ENCODE peak calls at places on chromosomes 4 and X, in ten cellular contexts. C, U, P, X, O, G, N, E, B and M are unnamed samples.

GRCh38 chr4:48247142-48247877 is 22.3 kb downstream of the TEC start:
- DNase-seq in C (no peak), U (peak; percentile 80), P (peak; percentile 39), X (no peak), O (no peak), G (no peak), N (no peak), E (no peak), B (peak; percentile 46), M (no peak)

GRCh38 chr4:132737344-132737743 is 411.8 kb upstream of the PCDH10 start:
- DNase-seq in C (no peak), U (no peak), P (no peak), X (peak; percentile 33), O (no peak), G (no peak), N (no peak), E (no peak), B (no peak), M (no peak)

GRCh38 chr4:5676763-5677162 is 31.6 kb downstream of the EVC2 start:
- DNase-seq in C (no peak), U (no peak), P (no peak), X (no peak), O (no peak), G (no peak), N (no peak), E (no peak), B (no peak), M (no peak)

GRCh38 chr4:163701915-163702314 is 207.4 kb downstream of the TMA16 start:
- DNase-seq in C (no peak), U (peak; percentile 55), P (peak; percentile 43), X (no peak), O (no peak), G (no peak), N (no peak), E (no peak), B (peak; percentile 98), M (no peak)

GRCh38 chr4:183449193-183449888 is 4.9 kb downstream of the CDKN2AIP start:
- DNase-seq in C (no peak), U (peak; percentile 77), P (peak; percentile 86), X (no peak), O (no peak), G (no peak), N (no peak), E (no peak), B (peak; percentile 94), M (no peak)

GRCh38 chrX:9465380-9466114 is 689 bp downstream of the TBL1X start:
- DNase-seq in C (peak; percentile 71), U (no peak), P (peak; percentile 11), X (no peak), O (peak; percentile 6), G (no peak), N (no peak), E (peak; percentile 36), B (no peak), M (no peak)

GRCh38 chrX:146614693-146615524 is 194.7 kb upstream of the CXorf51B start:
- DNase-seq in C (no peak), U (no peak), P (no peak), X (peak; percentile 2), O (no peak), G (no peak), N (no peak), E (no peak), B (no peak), M (no peak)

GRCh38 chr4:184959786-184960185 is 58.5 kb upstream of the HELT start:
- DNase-seq in C (no peak), U (peak; percentile 43), P (no peak), X (no peak), O (no peak), G (no peak), N (no peak), E (no peak), B (no peak), M (peak; percentile 75)

GRCh38 chrX:15737957-15738685 is at the start of gene CA5B:
- DNase-seq in C (peak; percentile 84), U (peak; percentile 88), P (peak; percentile 86), X (peak; percentile 97), O (peak; percentile 94), G (peak; percentile 83), N (no peak), E (peak; percentile 98), B (peak; percentile 57), M (peak; percentile 96)

GRCh38 chrX:106684207-106684606 is 42.3 kb upstream of the RNF128 start:
- DNase-seq in C (no peak), U (no peak), P (no peak), X (no peak), O (no peak), G (no peak), N (no peak), E (no peak), B (no peak), M (no peak)

GRCh38 chr4:48472794-48473193 is 10.3 kb upstream of the SLC10A4 start:
- DNase-seq in C (no peak), U (no peak), P (no peak), X (no peak), O (no peak), G (no peak), N (no peak), E (no peak), B (no peak), M (no peak)

GRCh38 chr4:172998527-172999469 is 169.8 kb upstream of the GALNT7 start:
- DNase-seq in C (no peak), U (peak; percentile 82), P (peak; percentile 95), X (no peak), O (peak; percentile 30), G (no peak), N (no peak), E (no peak), B (peak; percentile 79), M (no peak)

GRCh38 chrX:30161043-30161442 is 54.3 kb upstream of the MAGEB2 start:
- DNase-seq in C (no peak), U (peak; percentile 13), P (peak; percentile 2), X (no peak), O (no peak), G (no peak), N (no peak), E (no peak), B (peak; percentile 48), M (no peak)

GRCh38 chr4:15963568-15963967 is 593 bp upstream of the FGFBP2 start:
- DNase-seq in C (peak; percentile 36), U (no peak), P (no peak), X (no peak), O (no peak), G (no peak), N (no peak), E (no peak), B (no peak), M (no peak)

GRCh38 chr4:35925806-35926205 is 318.5 kb downstream of the ARAP2 start:
- DNase-seq in C (no peak), U (no peak), P (no peak), X (no peak), O (no peak), G (no peak), N (no peak), E (no peak), B (no peak), M (no peak)

DNA sequence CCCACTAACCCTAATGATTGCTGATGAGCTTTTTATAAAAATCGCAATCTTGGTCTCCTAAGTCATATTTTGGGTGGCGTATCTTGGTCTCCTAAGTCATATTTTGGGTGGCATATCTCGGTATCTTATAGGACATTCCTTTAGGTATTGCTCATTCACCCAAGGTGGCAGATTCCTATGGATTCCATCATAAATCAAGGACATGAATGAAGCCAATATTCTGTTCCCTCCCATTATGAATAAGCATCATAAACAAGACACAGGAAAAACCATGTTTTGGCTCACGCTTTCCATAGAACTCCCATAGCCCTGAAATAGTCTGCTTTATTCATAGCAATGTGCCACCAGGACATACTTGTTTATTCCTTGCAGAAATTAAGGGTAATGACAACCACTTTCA is 95.0 kb upstream of the CD99 start:
- DNase-seq in C (no peak), U (no peak), P (peak; percentile 27), X (no peak), O (no peak), G (no peak), N (no peak), E (no peak), B (no peak), M (no peak)
- TF ChIP-seq CTCF in C (no peak), U (no peak), P (no peak), X (no peak), O (no peak), G (no peak), N (no peak), E (no peak), B (no peak), M (no peak)

GRCh38 chr4:120873554-120873953 is 49.0 kb downstream of the PRDM5 start:
- DNase-seq in C (no peak), U (no peak), P (no peak), X (no peak), O (no peak), G (no peak), N (no peak), E (no peak), B (no peak), M (no peak)
- TF ChIP-seq CTCF in C (no peak), U (no peak), P (no peak), X (no peak), O (no peak), G (no peak), N (peak; percentile 16), E (no peak), B (peak; percentile 21), M (peak; percentile 37)

GRCh38 chr4:149699642-149700041 is 116.0 kb downstream of the IQCM start:
- DNase-seq in C (no peak), U (no peak), P (no peak), X (no peak), O (no peak), G (no peak), N (no peak), E (no peak), B (no peak), M (no peak)
- TF ChIP-seq CTCF in C (no peak), U (no peak), P (no peak), X (no peak), O (no peak), G (no peak), N (no peak), E (no peak), B (no peak), M (no peak)

GRCh38 chrX:40175416-40176255 is 77.9 kb upstream of the BCOR start:
- DNase-seq in C (peak; percentile 84), U (peak; percentile 53), P (peak; percentile 58), X (peak; percentile 75), O (peak; percentile 42), G (peak; percentile 64), N (no peak), E (peak; percentile 65), B (no peak), M (peak; percentile 89)

GRCh38 chrX:40177942-40178715 is 80.4 kb upstream of the BCOR start:
- DNase-seq in C (no peak), U (no peak), P (no peak), X (no peak), O (no peak), G (no peak), N (no peak), E (no peak), B (no peak), M (no peak)

GRCh38 chrX:40177489-40177888 is 79.7 kb upstream of the BCOR start:
- DNase-seq in C (no peak), U (no peak), P (no peak), X (no peak), O (no peak), G (no peak), N (no peak), E (no peak), B (no peak), M (no peak)

GRCh38 chrX:40176256-40176978 is 78.7 kb upstream of the BCOR start:
- DNase-seq in C (peak; percentile 83), U (peak; percentile 48), P (peak; percentile 24), X (peak; percentile 81), O (peak; percentile 14), G (peak; percentile 74), N (no peak), E (peak; percentile 70), B (no peak), M (no peak)

GRCh38 chrX:40176979-40177430 is 79.2 kb upstream of the BCOR start:
- DNase-seq in C (peak; percentile 66), U (peak; percentile 64), P (peak; percentile 18), X (peak; percentile 50), O (peak; percentile 20), G (no peak), N (no peak), E (no peak), B (no peak), M (no peak)
- TF ChIP-seq CTCF in C (no peak), U (peak; percentile 12), P (no peak), X (no peak), O (no peak), G (no peak), N (no peak), E (no peak), B (no peak), M (no peak)